ENCODE peak calls at places on chromosomes 5 and 9, in seven cellular contexts. W is GM12878, K is sigmoid colon, Z is K562, M is prostate gland, D is HCT116, P is transverse colon. A is an unnamed sample.

GRCh38 chr5:145375521-145375920 is 459.6 kb downstream of the PRELID2 start:
- DNase-seq in W (no peak), K (no peak), Z (no peak), M (no peak), D (no peak), P (no peak), A (no peak)

GRCh38 chr5:169901896-169902295 is 78.4 kb downstream of the INSYN2B start:
- DNase-seq in W (peak), K (no peak), Z (no peak), M (no peak), D (no peak), P (no peak), A (no peak)

GRCh38 chr5:123868267-123868666 is 356.3 kb downstream of the CSNK1G3 start:
- DNase-seq in W (no peak), K (no peak), Z (no peak), M (no peak), D (no peak), P (peak), A (no peak)

GRCh38 chr9:928363-929042 is 48.0 kb upstream of the DMRT3 start:
- DNase-seq in W (no peak), K (no peak), Z (peak), M (no peak), D (peak), P (peak), A (no peak)

GRCh38 chr5:128082551-128083032 is 974 bp upstream of the SLC12A2 start:
- DNase-seq in W (peak), K (no peak), Z (no peak), M (no peak), D (peak), P (no peak), A (no peak)

GRCh38 chr5:1059884-1060263 is 51.3 kb downstream of the NKD2 start:
- DNase-seq in W (no peak), K (no peak), Z (no peak), M (no peak), D (no peak), P (no peak), A (no peak)

GRCh38 chr9:72271617-72272478 is 93.2 kb downstream of the ZFAND5 start:
- DNase-seq in W (no peak), K (no peak), Z (peak), M (peak), D (peak), P (peak), A (peak)

GRCh38 chr5:176918613-176919012 is 19.5 kb upstream of the HK3 start:
- DNase-seq in W (no peak), K (no peak), Z (no peak), M (no peak), D (no peak), P (no peak), A (no peak)

GRCh38 chr5:68240196-68240595 is 24.6 kb downstream of the PIK3R1 start:
- DNase-seq in W (no peak), K (no peak), Z (no peak), M (no peak), D (no peak), P (no peak), A (no peak)

GRCh38 chr5:74952406-74952805 is 86.2 kb upstream of the FAM169A start:
- DNase-seq in W (no peak), K (no peak), Z (no peak), M (no peak), D (no peak), P (no peak), A (no peak)

GRCh38 chr9:111000202-111000601 is 38.1 kb downstream of the LPAR1 start:
- DNase-seq in W (no peak), K (peak), Z (no peak), M (no peak), D (no peak), P (no peak), A (no peak)

GRCh38 chr5:172906436-172906835 is 52.8 kb upstream of the RPL26L1 start:
- DNase-seq in W (peak), K (no peak), Z (no peak), M (no peak), D (no peak), P (no peak), A (no peak)

GRCh38 chr5:108148715-108149139 is 233.2 kb downstream of the FBXL17 start:
- DNase-seq in W (no peak), K (no peak), Z (no peak), M (no peak), D (no peak), P (no peak), A (no peak)

GRCh38 chr9:108105885-108106284 is 616.3 kb upstream of the KLF4 start:
- DNase-seq in W (no peak), K (no peak), Z (no peak), M (no peak), D (no peak), P (no peak), A (no peak)

GRCh38 chr9:125638239-125638638 is 68.8 kb downstream of the MAPKAP1 start:
- DNase-seq in W (no peak), K (no peak), Z (no peak), M (no peak), D (no peak), P (no peak), A (no peak)

GRCh38 chr5:173740400-173740799 is 124.0 kb upstream of the BOD1 start:
- DNase-seq in W (no peak), K (no peak), Z (no peak), M (no peak), D (no peak), P (no peak), A (no peak)

GRCh38 chr5:141641634-141642278 is 5.0 kb downstream of the RELL2 start:
- DNase-seq in W (no peak), K (no peak), Z (peak), M (no peak), D (no peak), P (no peak), A (no peak)

GRCh38 chr9:99059074-99059894 is 45.6 kb upstream of the TGFBR1 start:
- DNase-seq in W (peak), K (no peak), Z (peak), M (no peak), D (no peak), P (peak), A (no peak)

GRCh38 chr5:150595466-150596031 is 44.9 kb upstream of the SYNPO start:
- DNase-seq in W (no peak), K (no peak), Z (peak), M (no peak), D (no peak), P (no peak), A (no peak)

GRCh38 chr5:154779105-154779504 is 23.9 kb downstream of the LARP1 start:
- DNase-seq in W (no peak), K (no peak), Z (no peak), M (no peak), D (peak), P (no peak), A (no peak)

GRCh38 chr9:122954253-122954691 is 13.5 kb downstream of the RABGAP1 start:
- DNase-seq in W (no peak), K (no peak), Z (no peak), M (no peak), D (no peak), P (no peak), A (no peak)

GRCh38 chr9:134835455-134835854 is 45.2 kb upstream of the FCN2 start:
- DNase-seq in W (no peak), K (peak), Z (no peak), M (no peak), D (no peak), P (no peak), A (no peak)

GRCh38 chr9:134489621-134490380 is 151.8 kb upstream of the COL5A1 start:
- DNase-seq in W (no peak), K (peak), Z (no peak), M (no peak), D (no peak), P (no peak), A (no peak)

GRCh38 chr9:123749580-123750202 is 180.2 kb downstream of the DENND1A start:
- DNase-seq in W (peak), K (no peak), Z (no peak), M (no peak), D (no peak), P (no peak), A (no peak)

GRCh38 chr5:115531787-115532367 is 12.7 kb downstream of the FEM1C start:
- DNase-seq in W (no peak), K (no peak), Z (no peak), M (no peak), D (no peak), P (no peak), A (no peak)

GRCh38 chr5:120512068-120512467 is 48.0 kb downstream of the PRR16 start:
- DNase-seq in W (no peak), K (no peak), Z (no peak), M (no peak), D (no peak), P (no peak), A (no peak)

GRCh38 chr9:95565982-95566381 is 49.2 kb upstream of the PTCH1 start:
- DNase-seq in W (no peak), K (no peak), Z (no peak), M (no peak), D (no peak), P (no peak), A (no peak)

GRCh38 chr9:129968690-129969485 is 74.1 kb downstream of the FNBP1 start:
- DNase-seq in W (no peak), K (peak), Z (no peak), M (no peak), D (no peak), P (no peak), A (no peak)

GRCh38 chr5:40453689-40454088 is 226.0 kb upstream of the PTGER4 start:
- DNase-seq in W (no peak), K (no peak), Z (no peak), M (no peak), D (no peak), P (no peak), A (no peak)

GRCh38 chr9:91815896-91816295 is 134.1 kb downstream of the ROR2 start:
- DNase-seq in W (no peak), K (peak), Z (no peak), M (no peak), D (no peak), P (no peak), A (no peak)

GRCh38 chr9:99635032-99635431 is 186.7 kb upstream of the NR4A3 start:
- DNase-seq in W (no peak), K (no peak), Z (no peak), M (no peak), D (no peak), P (no peak), A (no peak)

GRCh38 chr9:119951090-119951489 is 581.9 kb upstream of the BRINP1 start:
- DNase-seq in W (no peak), K (no peak), Z (no peak), M (no peak), D (no peak), P (no peak), A (no peak)

GRCh38 chr9:28779240-28779639 is 1206.0 kb upstream of the C9orf72 start:
- DNase-seq in W (no peak), K (no peak), Z (no peak), M (no peak), D (no peak), P (no peak), A (no peak)

GRCh38 chr9:107044872-107045271 is 181.9 kb downstream of the ZNF462 start:
- DNase-seq in W (no peak), K (no peak), Z (no peak), M (no peak), D (no peak), P (peak), A (no peak)

GRCh38 chr9:133163559-133164208 is at the start of gene GBGT1:
- DNase-seq in W (no peak), K (peak), Z (peak), M (no peak), D (no peak), P (peak), A (peak)
- TF ChIP-seq POLR2AphosphoS5 in W (no peak), K (peak), Z (no peak), M (peak), D (no peak), P (peak), A (no peak)

DNA sequence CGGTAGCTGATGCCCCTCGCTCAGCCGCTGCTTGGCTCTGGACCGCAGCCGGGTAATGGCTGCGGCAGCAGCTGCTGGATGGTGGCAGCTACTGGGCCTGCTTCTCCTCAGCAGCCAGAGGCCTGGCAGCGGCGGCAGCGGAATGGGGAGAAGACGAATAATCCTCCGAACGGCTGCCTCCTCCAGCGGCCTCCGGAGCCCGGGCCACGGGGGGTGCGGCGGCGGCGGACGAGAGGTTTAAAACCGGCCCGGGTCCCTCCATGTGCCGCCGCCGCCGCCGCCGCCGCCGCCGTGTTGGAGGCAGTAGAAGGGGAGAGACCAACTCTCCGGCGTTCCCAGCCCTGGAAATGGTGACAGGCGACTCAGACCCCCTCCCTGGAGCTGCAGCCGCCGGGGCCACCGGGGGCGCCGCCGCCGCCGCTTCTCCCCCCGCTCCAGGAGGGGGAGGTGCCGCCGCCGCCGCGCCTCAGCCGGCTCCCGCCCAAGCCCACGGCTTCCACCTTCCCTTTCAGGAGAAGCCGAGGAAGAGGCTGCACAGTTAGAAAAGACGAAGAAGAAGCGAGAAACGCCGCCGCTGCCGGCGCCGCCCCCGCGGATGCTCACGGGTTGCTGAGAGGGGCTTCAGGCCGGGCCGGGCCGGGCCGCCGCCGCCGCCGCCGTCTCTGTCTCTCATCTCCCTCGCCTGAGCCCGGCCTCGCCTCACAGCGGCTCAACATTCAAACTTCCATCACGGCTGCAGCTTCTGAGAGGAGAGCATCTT is 118.4 kb upstream of the PRSS3 start:
- DNase-seq in W (no peak), K (peak), Z (peak), M (peak), D (no peak), P (peak), A (peak)
- TF ChIP-seq POLR2AphosphoS5 in W (no peak), K (no peak), Z (no peak), M (no peak), D (no peak), P (no peak), A (no peak)

DNA sequence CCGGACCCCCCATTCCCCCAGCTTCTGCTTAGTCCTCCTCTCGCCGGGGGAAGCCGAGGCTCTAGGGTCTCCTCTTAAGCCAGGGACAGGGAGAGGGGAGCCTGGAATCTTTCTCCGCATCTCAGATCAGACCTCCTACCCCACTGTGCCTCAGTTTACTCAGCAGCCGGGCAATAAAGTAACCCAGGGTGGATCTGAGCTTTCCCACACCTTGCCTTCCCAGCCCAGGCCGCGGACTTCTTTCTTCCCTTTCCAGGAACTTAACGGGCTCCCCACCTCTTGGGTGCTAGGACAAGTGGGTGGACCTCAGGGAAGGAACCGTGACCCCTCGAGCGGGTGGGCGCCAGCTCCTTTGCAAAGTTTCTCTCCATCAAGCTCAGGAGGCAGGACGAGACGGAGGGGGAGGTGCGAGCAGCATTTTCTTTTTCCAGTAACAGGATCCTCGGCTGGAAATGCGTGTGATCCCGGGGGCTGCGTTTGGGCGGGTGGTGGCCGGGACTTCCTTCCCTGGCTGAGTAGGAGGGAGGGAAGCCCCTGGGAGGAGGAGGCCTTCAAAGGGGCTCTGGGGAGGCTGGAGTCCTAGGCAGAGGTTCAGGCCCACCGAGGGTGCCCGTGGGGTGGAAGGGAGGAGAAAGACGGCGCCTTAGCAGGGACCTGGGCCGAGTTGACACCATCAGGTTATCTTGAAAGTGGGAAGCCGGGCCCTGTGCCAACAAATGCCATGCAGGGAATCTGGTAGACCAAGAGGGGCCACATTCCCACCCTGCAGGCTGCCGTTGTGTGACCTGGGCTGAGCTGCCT is 803 bp downstream of the DAB2IP start:
- DNase-seq in W (no peak), K (no peak), Z (no peak), M (peak), D (no peak), P (peak), A (peak)
- TF ChIP-seq POLR2AphosphoS5 in W (no peak), K (no peak), Z (no peak), M (no peak), D (no peak), P (no peak), A (no peak)

GRCh38 chr9:136939431-136939995 is 5.0 kb downstream of the FBXW5 start:
- DNase-seq in W (no peak), K (peak), Z (no peak), M (no peak), D (no peak), P (no peak), A (no peak)

GRCh38 chr9:136939996-136940525 is 4.5 kb downstream of the FBXW5 start:
- DNase-seq in W (no peak), K (peak), Z (no peak), M (no peak), D (no peak), P (no peak), A (no peak)

GRCh38 chr9:136942112-136942880 is 2.2 kb downstream of the FBXW5 start:
- DNase-seq in W (no peak), K (peak), Z (peak), M (no peak), D (no peak), P (no peak), A (no peak)

GRCh38 chr9:136941231-136942111 is 3.1 kb downstream of the FBXW5 start:
- DNase-seq in W (no peak), K (no peak), Z (no peak), M (no peak), D (no peak), P (no peak), A (no peak)

GRCh38 chr9:136940526-136941230 is 3.9 kb downstream of the FBXW5 start:
- DNase-seq in W (no peak), K (peak), Z (no peak), M (no peak), D (no peak), P (no peak), A (no peak)
- TF ChIP-seq POLR2AphosphoS5 in W (no peak), K (no peak), Z (no peak), M (no peak), D (no peak), P (no peak), A (no peak)

A was measured in stomach.